ENCODE peak calls at places on chromosomes 7 and 10, in seven cellular contexts. S is GM04503; D is activated naive CD4-positive, alpha-beta T cell treated with Interleukin-2 at 50 U/mL for 16 hours; M is cardiac muscle cell; G is HFFc6; I is MCF 10A; C is AG09319. K is an unnamed sample.

GRCh38 chr7:155580367-155580766 is 34.0 kb upstream of the CNPY1 start:
- DNase-seq in S (no peak), D (peak), M (no peak), G (no peak), I (peak), C (no peak), K (no peak)

GRCh38 chr10:47022311-47023131 is 111.3 kb downstream of the PTPN20 start:
- DNase-seq in S (no peak), D (no peak), M (no peak), G (no peak), I (no peak), C (no peak), K (no peak)

GRCh38 chr10:132654708-132655661 is 117.4 kb downstream of the INPP5A start:
- DNase-seq in S (no peak), D (peak), M (peak), G (peak), I (peak), C (no peak), K (peak)

GRCh38 chr7:22677680-22678079 is 49.3 kb upstream of the IL6 start:
- DNase-seq in S (no peak), D (no peak), M (no peak), G (no peak), I (no peak), C (no peak), K (no peak)

GRCh38 chr10:68955414-68955785 is 570 bp upstream of the DDX21 start:
- DNase-seq in S (no peak), D (peak), M (no peak), G (no peak), I (no peak), C (no peak), K (no peak)

GRCh38 chr10:83166344-83166743 is 973.0 kb upstream of the GHITM start:
- DNase-seq in S (no peak), D (no peak), M (no peak), G (no peak), I (no peak), C (no peak), K (no peak)

GRCh38 chr7:118758582-118758981 is 534.1 kb downstream of the ANKRD7 start:
- DNase-seq in S (no peak), D (no peak), M (no peak), G (no peak), I (no peak), C (no peak), K (no peak)

GRCh38 chr10:119461380-119461779 is 81.1 kb downstream of the RGS10 start:
- DNase-seq in S (no peak), D (no peak), M (no peak), G (no peak), I (no peak), C (no peak), K (no peak)

GRCh38 chr10:27240891-27241639 is 468 bp upstream of the ACBD5 start:
- DNase-seq in S (no peak), D (no peak), M (no peak), G (no peak), I (peak), C (no peak), K (no peak)

GRCh38 chr7:133984023-133984422 is 143.1 kb upstream of the LRGUK start:
- DNase-seq in S (no peak), D (no peak), M (peak), G (no peak), I (no peak), C (no peak), K (no peak)

GRCh38 chr7:2680792-2681490 is 7.1 kb upstream of the AMZ1 start:
- DNase-seq in S (no peak), D (peak), M (peak), G (peak), I (peak), C (no peak), K (peak)

GRCh38 chr10:34297551-34298370 is 517.3 kb downstream of the PARD3 start:
- DNase-seq in S (no peak), D (no peak), M (no peak), G (no peak), I (no peak), C (no peak), K (no peak)

GRCh38 chr10:132142396-132143161 is 44.2 kb upstream of the DPYSL4 start:
- DNase-seq in S (no peak), D (peak), M (peak), G (no peak), I (peak), C (no peak), K (no peak)

GRCh38 chr7:33952824-33953223 is 47.5 kb downstream of the BMPER start:
- DNase-seq in S (no peak), D (no peak), M (no peak), G (peak), I (no peak), C (no peak), K (no peak)

GRCh38 chr10:104638861-104639594 is 2.1 kb upstream of the SORCS3 start:
- DNase-seq in S (no peak), D (no peak), M (peak), G (no peak), I (no peak), C (no peak), K (no peak)

K was measured in nucleus accumbens.